ENCODE peak calls at places on chromosome 6, in four cellular contexts. O is AG09319, R is BJ, H is astrocyte of the cerebellum. M is an unnamed sample.

GRCh38 chr6:5979650-5980427 is 26.9 kb downstream of the NRN1 start:
- DNase-seq in R (no peak), O (no peak), H (no peak), M (no peak)

GRCh38 chr6:139708342-139709199 is 334.1 kb upstream of the CITED2 start:
- DNase-seq in R (peak), O (peak), H (peak), M (no peak)

GRCh38 chr6:137115653-137116052 is 57.8 kb downstream of the IL22RA2 start:
- DNase-seq in R (no peak), O (no peak), H (no peak), M (no peak)

GRCh38 chr6:89582669-89583325 is 55.8 kb downstream of the LYRM2 start:
- DNase-seq in O (no peak), H (no peak), R (no peak), M (no peak)

GRCh38 chr6:168462454-168462853 is 21.5 kb downstream of the SMOC2 start:
- DNase-seq in H (no peak), R (no peak), O (no peak), M (no peak)

GRCh38 chr6:109978174-109979032 is at the start of gene GPR6:
- DNase-seq in H (peak), R (no peak), O (no peak), M (peak)

GRCh38 chr6:120774275-120774674 is 560.0 kb downstream of the TBC1D32 start:
- DNase-seq in O (no peak), H (peak), R (no peak), M (no peak)

GRCh38 chr6:11174245-11174616 is 58.2 kb downstream of the NEDD9 start:
- DNase-seq in O (no peak), R (no peak), H (no peak), M (peak)

GRCh38 chr6:89999154-89999553 is 104.9 kb downstream of the GJA10 start:
- DNase-seq in O (no peak), R (no peak), H (no peak), M (no peak)

GRCh38 chr6:56357616-56358373 is 110.4 kb upstream of the COL21A1 start:
- DNase-seq in R (no peak), O (no peak), H (no peak), M (no peak)

GRCh38 chr6:148146717-148147116 is 195.9 kb upstream of the SASH1 start:
- DNase-seq in R (no peak), O (no peak), H (no peak), M (no peak)

GRCh38 chr6:17556014-17556413 is 44.1 kb upstream of the FAM8A1 start:
- DNase-seq in R (no peak), H (no peak), O (no peak), M (no peak)

GRCh38 chr6:33779305-33779704 is 9.6 kb downstream of the LEMD2 start:
- DNase-seq in H (no peak), O (no peak), R (no peak), M (no peak)
- TF ChIP-seq CTCF in H (peak), O (no peak), R (no peak), M (peak)

GRCh38 chr6:83592770-83593394 is 80.5 kb downstream of the PRSS35 start:
- DNase-seq in O (no peak), R (no peak), H (no peak), M (no peak)
- TF ChIP-seq CTCF in O (peak), R (peak), H (peak), M (peak)

GRCh38 chr6:99241905-99242534 is 107.5 kb downstream of the FAXC start:
- DNase-seq in H (peak), R (no peak), O (no peak), M (no peak)
- TF ChIP-seq CTCF in H (peak), R (peak), O (peak), M (peak)

DNA sequence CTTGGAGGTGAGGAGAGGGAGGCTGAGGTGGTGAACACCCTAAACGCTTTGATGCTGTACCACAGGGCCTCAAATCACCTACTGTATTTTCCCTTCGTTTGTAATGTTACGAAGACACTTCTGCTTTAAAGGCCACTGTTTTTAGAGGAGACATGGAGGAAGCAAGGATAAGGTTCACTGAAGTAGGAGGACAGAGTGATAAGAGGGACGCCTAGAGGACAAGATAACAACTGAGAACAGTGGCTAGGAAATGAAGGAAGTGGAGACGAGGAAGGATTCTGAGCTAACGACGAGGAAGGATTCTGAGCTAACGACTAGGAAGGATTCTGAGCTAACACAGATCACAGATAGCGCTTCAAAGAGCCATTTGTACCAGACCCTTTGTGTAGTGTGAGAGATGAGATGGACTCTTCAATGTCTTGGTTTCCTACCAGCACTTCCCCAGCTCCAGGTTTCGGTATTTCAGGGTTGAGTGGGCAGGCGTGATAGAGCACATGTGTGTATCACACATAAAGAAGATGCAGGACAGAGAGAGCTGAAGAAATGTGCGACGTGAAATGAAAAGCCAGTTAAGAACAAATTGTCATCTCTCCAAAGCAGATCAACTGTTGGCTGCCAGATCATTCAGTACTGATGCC is 7.5 kb downstream of the SF3B5 start:
- DNase-seq in R (no peak), O (no peak), H (no peak), M (no peak)
- TF ChIP-seq CTCF in R (no peak), O (no peak), H (no peak), M (no peak)

GRCh38 chr6:42095776-42096541 is 45.6 kb downstream of the TAF8 start:
- DNase-seq in R (no peak), H (no peak), O (no peak), M (no peak)
- TF ChIP-seq CTCF in R (peak), H (no peak), O (no peak), M (no peak)